ENCODE peak calls at places on chromosomes 4 and X, in six cellular contexts. One of them, this sample, is unnamed.

GRCh38 chrX:48083212-48083611 is 11.8 kb upstream of the ZNF630 start:
- DNase-seq in kidney epithelial cell: no peak
- DNase-seq in M059J: peak
- DNase-seq in dermis blood vessel endothelial cell: peak
- DNase-seq in stimulated activated CD4-positive, alpha-beta T cell treated with anti-CD3 and anti-CD28 coated beads, Interleukin-4, amount 100 ng/mL, for 24 hours: peak
- DNase-seq in KG1: no peak
- DNase-seq in this sample: no peak

GRCh38 chrX:56789518-56790070 is 60.6 kb downstream of the NBDY start:
- DNase-seq in kidney epithelial cell: no peak
- DNase-seq in M059J: no peak
- DNase-seq in dermis blood vessel endothelial cell: no peak
- DNase-seq in stimulated activated CD4-positive, alpha-beta T cell treated with anti-CD3 and anti-CD28 coated beads, Interleukin-4, amount 100 ng/mL, for 24 hours: no peak
- DNase-seq in KG1: no peak
- DNase-seq in this sample: no peak

GRCh38 chr4:154490589-154491340 is 834 bp downstream of the DCHS2 start:
- DNase-seq in kidney epithelial cell: no peak
- DNase-seq in M059J: no peak
- DNase-seq in dermis blood vessel endothelial cell: no peak
- DNase-seq in stimulated activated CD4-positive, alpha-beta T cell treated with anti-CD3 and anti-CD28 coated beads, Interleukin-4, amount 100 ng/mL, for 24 hours: no peak
- DNase-seq in KG1: no peak
- DNase-seq in this sample: no peak

GRCh38 chr4:28724239-28724638 is 1863.6 kb downstream of the STIM2 start:
- DNase-seq in kidney epithelial cell: no peak
- DNase-seq in M059J: no peak
- DNase-seq in dermis blood vessel endothelial cell: no peak
- DNase-seq in stimulated activated CD4-positive, alpha-beta T cell treated with anti-CD3 and anti-CD28 coated beads, Interleukin-4, amount 100 ng/mL, for 24 hours: no peak
- DNase-seq in KG1: no peak
- DNase-seq in this sample: no peak

GRCh38 chr4:113682730-113683129 is 78.8 kb downstream of the CAMK2D start:
- DNase-seq in kidney epithelial cell: no peak
- DNase-seq in M059J: no peak
- DNase-seq in dermis blood vessel endothelial cell: no peak
- DNase-seq in stimulated activated CD4-positive, alpha-beta T cell treated with anti-CD3 and anti-CD28 coated beads, Interleukin-4, amount 100 ng/mL, for 24 hours: no peak
- DNase-seq in KG1: no peak
- DNase-seq in this sample: no peak

GRCh38 chrX:134761788-134762187 is 103.5 kb upstream of the PLAC1 start:
- DNase-seq in kidney epithelial cell: no peak
- DNase-seq in M059J: peak
- DNase-seq in dermis blood vessel endothelial cell: peak
- DNase-seq in stimulated activated CD4-positive, alpha-beta T cell treated with anti-CD3 and anti-CD28 coated beads, Interleukin-4, amount 100 ng/mL, for 24 hours: peak
- DNase-seq in KG1: no peak
- DNase-seq in this sample: no peak

GRCh38 chrX:64805683-64806082 is 170.6 kb downstream of the ZC4H2 start:
- DNase-seq in kidney epithelial cell: no peak
- DNase-seq in M059J: no peak
- DNase-seq in dermis blood vessel endothelial cell: no peak
- DNase-seq in stimulated activated CD4-positive, alpha-beta T cell treated with anti-CD3 and anti-CD28 coated beads, Interleukin-4, amount 100 ng/mL, for 24 hours: no peak
- DNase-seq in KG1: no peak
- DNase-seq in this sample: no peak

GRCh38 chr4:90174622-90175023 is 47.4 kb downstream of the CCSER1 start:
- DNase-seq in kidney epithelial cell: peak
- DNase-seq in M059J: no peak
- DNase-seq in dermis blood vessel endothelial cell: no peak
- DNase-seq in stimulated activated CD4-positive, alpha-beta T cell treated with anti-CD3 and anti-CD28 coated beads, Interleukin-4, amount 100 ng/mL, for 24 hours: no peak
- DNase-seq in KG1: no peak
- DNase-seq in this sample: peak

GRCh38 chr4:74377714-74378113 is 12.8 kb downstream of the EREG start:
- DNase-seq in kidney epithelial cell: no peak
- DNase-seq in M059J: no peak
- DNase-seq in dermis blood vessel endothelial cell: no peak
- DNase-seq in stimulated activated CD4-positive, alpha-beta T cell treated with anti-CD3 and anti-CD28 coated beads, Interleukin-4, amount 100 ng/mL, for 24 hours: no peak
- DNase-seq in KG1: no peak
- DNase-seq in this sample: no peak

GRCh38 chr4:26330186-26330787 is 9.5 kb downstream of the RBPJ start:
- DNase-seq in kidney epithelial cell: no peak
- DNase-seq in M059J: peak
- DNase-seq in dermis blood vessel endothelial cell: peak
- DNase-seq in stimulated activated CD4-positive, alpha-beta T cell treated with anti-CD3 and anti-CD28 coated beads, Interleukin-4, amount 100 ng/mL, for 24 hours: no peak
- DNase-seq in KG1: no peak
- DNase-seq in this sample: no peak

GRCh38 chr4:123453006-123453685 is 56.6 kb downstream of the SPRY1 start:
- DNase-seq in kidney epithelial cell: no peak
- DNase-seq in M059J: peak
- DNase-seq in dermis blood vessel endothelial cell: no peak
- DNase-seq in stimulated activated CD4-positive, alpha-beta T cell treated with anti-CD3 and anti-CD28 coated beads, Interleukin-4, amount 100 ng/mL, for 24 hours: no peak
- DNase-seq in KG1: no peak
- DNase-seq in this sample: no peak

GRCh38 chrX:39759526-39760224 is 338.1 kb downstream of the BCOR start:
- DNase-seq in kidney epithelial cell: no peak
- DNase-seq in M059J: peak
- DNase-seq in dermis blood vessel endothelial cell: peak
- DNase-seq in stimulated activated CD4-positive, alpha-beta T cell treated with anti-CD3 and anti-CD28 coated beads, Interleukin-4, amount 100 ng/mL, for 24 hours: no peak
- DNase-seq in KG1: no peak
- DNase-seq in this sample: no peak

GRCh38 chrX:21800344-21800770 is 39.1 kb upstream of the MBTPS2 start:
- DNase-seq in kidney epithelial cell: no peak
- DNase-seq in M059J: peak
- DNase-seq in dermis blood vessel endothelial cell: no peak
- DNase-seq in stimulated activated CD4-positive, alpha-beta T cell treated with anti-CD3 and anti-CD28 coated beads, Interleukin-4, amount 100 ng/mL, for 24 hours: no peak
- DNase-seq in KG1: no peak
- DNase-seq in this sample: no peak

GRCh38 chrX:18129694-18130093 is 91.0 kb downstream of the BEND2 start:
- DNase-seq in kidney epithelial cell: no peak
- DNase-seq in M059J: peak
- DNase-seq in dermis blood vessel endothelial cell: no peak
- DNase-seq in stimulated activated CD4-positive, alpha-beta T cell treated with anti-CD3 and anti-CD28 coated beads, Interleukin-4, amount 100 ng/mL, for 24 hours: no peak
- DNase-seq in KG1: no peak
- DNase-seq in this sample: no peak

GRCh38 chr4:131547506-131547981 is 1601.5 kb upstream of the PCDH10 start:
- DNase-seq in kidney epithelial cell: no peak
- DNase-seq in M059J: no peak
- DNase-seq in dermis blood vessel endothelial cell: no peak
- DNase-seq in stimulated activated CD4-positive, alpha-beta T cell treated with anti-CD3 and anti-CD28 coated beads, Interleukin-4, amount 100 ng/mL, for 24 hours: no peak
- DNase-seq in KG1: no peak
- DNase-seq in this sample: no peak

GRCh38 chrX:65679071-65679540 is 11.7 kb downstream of the MSN start:
- DNase-seq in kidney epithelial cell: no peak
- DNase-seq in M059J: peak
- DNase-seq in dermis blood vessel endothelial cell: peak
- DNase-seq in stimulated activated CD4-positive, alpha-beta T cell treated with anti-CD3 and anti-CD28 coated beads, Interleukin-4, amount 100 ng/mL, for 24 hours: no peak
- DNase-seq in KG1: no peak
- DNase-seq in this sample: no peak

GRCh38 chrX:119303137-119303536 is 67.1 kb downstream of the PGRMC1 start:
- DNase-seq in kidney epithelial cell: no peak
- DNase-seq in M059J: no peak
- DNase-seq in dermis blood vessel endothelial cell: no peak
- DNase-seq in stimulated activated CD4-positive, alpha-beta T cell treated with anti-CD3 and anti-CD28 coated beads, Interleukin-4, amount 100 ng/mL, for 24 hours: no peak
- DNase-seq in KG1: no peak
- DNase-seq in this sample: no peak

GRCh38 chrX:138874271-138874670 is 162.8 kb upstream of the FGF13 start:
- DNase-seq in kidney epithelial cell: no peak
- DNase-seq in M059J: no peak
- DNase-seq in dermis blood vessel endothelial cell: no peak
- DNase-seq in stimulated activated CD4-positive, alpha-beta T cell treated with anti-CD3 and anti-CD28 coated beads, Interleukin-4, amount 100 ng/mL, for 24 hours: no peak
- DNase-seq in KG1: no peak
- DNase-seq in this sample: no peak

GRCh38 chr4:151908734-151909497 is 148.1 kb upstream of the GATB start:
- DNase-seq in kidney epithelial cell: no peak
- DNase-seq in M059J: no peak
- DNase-seq in dermis blood vessel endothelial cell: no peak
- DNase-seq in stimulated activated CD4-positive, alpha-beta T cell treated with anti-CD3 and anti-CD28 coated beads, Interleukin-4, amount 100 ng/mL, for 24 hours: no peak
- DNase-seq in KG1: no peak
- DNase-seq in this sample: no peak

This sample was measured in keratinocyte.